ENCODE peak calls at places on chromosome 11, in ten cellular contexts. V, Z, X, Y, P, T, C, W, K and D are unnamed samples.

GRCh38 chr11:84333196-84333595 is 1047.0 kb upstream of the CCDC90B start:
- DNase-seq in T (no peak), K (no peak), X (no peak), W (no peak), V (no peak), Y (no peak), P (no peak), Z (no peak), C (no peak), D (no peak)

GRCh38 chr11:26333906-26334305 is 2.0 kb downstream of the ANO3 start:
- DNase-seq in C (no peak), Z (no peak), X (no peak), W (peak; percentile 67), K (no peak), V (no peak), Y (no peak), T (no peak), P (no peak), D (no peak)

GRCh38 chr11:67247946-67248550 is 18.2 kb upstream of the GRK2 start:
- DNase-seq in X (no peak), W (no peak), V (no peak), Y (no peak), K (no peak), C (no peak), T (no peak), Z (no peak), P (no peak), D (no peak)

GRCh38 chr11:78740175-78741161 is 165.8 kb upstream of the NARS2 start:
- DNase-seq in C (no peak), P (no peak), V (no peak), T (no peak), Y (no peak), W (no peak), X (no peak), K (no peak), Z (no peak), D (no peak)

GRCh38 chr11:73875840-73876239 is 806 bp downstream of the COA4 start:
- DNase-seq in Z (no peak), C (no peak), K (no peak), T (no peak), P (no peak), W (no peak), Y (peak; percentile 61), X (no peak), V (no peak), D (no peak)

GRCh38 chr11:118789501-118790356 is 1.2 kb downstream of the DDX6 start:
- DNase-seq in Z (no peak), V (no peak), K (no peak), C (peak; percentile 25), X (no peak), T (no peak), Y (peak; percentile 82), P (no peak), W (peak; percentile 54), D (no peak)

GRCh38 chr11:68008381-68009337 is 1.5 kb upstream of the ALDH3B1 start:
- DNase-seq in X (peak; percentile 74), C (no peak), Y (no peak), W (no peak), T (no peak), Z (no peak), K (peak; percentile 79), V (no peak), P (no peak), D (no peak)

GRCh38 chr11:776459-777287 is 614 bp downstream of the GATD1 start:
- DNase-seq in V (no peak), K (no peak), C (no peak), T (no peak), Y (peak; percentile 91), W (no peak), P (no peak), Z (peak; percentile 46), X (peak; percentile 56), D (no peak)

GRCh38 chr11:40328890-40329617 is 1130.4 kb downstream of the LRRC4C start:
- DNase-seq in V (no peak), C (peak; percentile 100), X (peak; percentile 48), T (peak; percentile 100), P (peak; percentile 100), Z (no peak), K (no peak), W (peak; percentile 100), Y (no peak), D (peak; percentile 100)

GRCh38 chr11:32436751-32437405 is 1.5 kb upstream of the WT1 start:
- DNase-seq in Z (peak; percentile 42), W (no peak), K (no peak), P (no peak), C (no peak), Y (peak; percentile 75), X (no peak), V (no peak), T (no peak), D (no peak)

GRCh38 chr11:32438883-32439487 is 3.6 kb upstream of the WT1 start:
- DNase-seq in V (no peak), T (no peak), Z (no peak), K (no peak), X (no peak), C (no peak), W (no peak), P (no peak), Y (peak; percentile 75), D (no peak)

GRCh38 chr11:32439488-32440210 is 4.3 kb upstream of the WT1 start:
- DNase-seq in Z (peak; percentile 41), P (no peak), V (no peak), C (no peak), K (no peak), T (no peak), X (no peak), W (no peak), Y (peak; percentile 55), D (no peak)

GRCh38 chr11:32437406-32438345 is 2.3 kb upstream of the WT1 start:
- DNase-seq in W (no peak), C (no peak), K (no peak), V (no peak), T (no peak), X (no peak), Y (peak; percentile 84), P (no peak), Z (no peak), D (no peak)

DNA sequence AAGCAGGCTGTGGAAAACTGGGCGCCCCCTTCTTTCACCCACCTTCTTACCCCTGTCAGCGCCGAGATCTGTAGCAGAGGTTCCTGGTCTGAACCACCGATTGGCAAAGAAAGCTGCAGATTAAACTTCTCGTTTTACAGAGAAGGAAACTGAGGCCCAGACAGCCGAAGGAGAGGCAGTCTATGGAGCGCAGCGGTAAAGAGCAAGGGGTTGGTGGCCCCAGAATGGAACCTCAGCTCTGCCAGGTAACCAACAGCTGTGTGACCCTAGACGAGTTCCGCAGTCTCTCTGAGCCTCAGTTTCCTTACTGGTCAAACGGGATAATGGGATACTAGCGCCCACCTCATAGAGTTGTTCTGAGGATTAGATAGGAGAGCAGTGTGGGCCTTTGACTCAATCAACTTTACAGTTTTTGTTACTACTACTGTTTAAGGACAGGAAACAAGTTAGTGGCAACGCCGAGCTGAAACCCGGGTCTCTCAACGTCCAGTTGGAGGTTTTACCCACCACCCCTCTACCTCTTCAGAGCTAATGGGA is 3.1 kb upstream of the WT1 start:
- DNase-seq in Z (no peak), V (no peak), C (no peak), X (no peak), W (no peak), Y (peak; percentile 52), P (no peak), K (no peak), T (no peak), D (no peak)
- H3K4me3 ChIP-seq in Z (peak overlapping the region; percentile 75), V (no peak overlapping the region), C (no peak overlapping the region), X (no peak overlapping the region), W (no peak overlapping the region), Y (peak overlapping the region; percentile 68), P (no peak overlapping the region), K (no peak overlapping the region), T (no peak overlapping the region), D (no peak overlapping the region)

GRCh38 chr11:134270250-134270714 is 5.9 kb upstream of the GLB1L3 start:
- DNase-seq in P (no peak), Y (peak; percentile 55), C (no peak), W (no peak), K (no peak), V (no peak), X (no peak), T (no peak), Z (no peak), D (no peak)
- TF ChIP-seq CTCF in P (no peak), Y (peak; percentile 74), C (no peak), W (no peak), K (no peak), V (no peak), X (no peak), T (peak; percentile 30), Z (no peak), D (peak; percentile 33)

GRCh38 chr11:128587415-128587814 is at the start of gene ETS1:
- DNase-seq in C (no peak), V (no peak), Y (peak; percentile 77), P (no peak), X (no peak), Z (no peak), W (peak; percentile 43), K (no peak), T (no peak), D (no peak)
- H3K4me3 ChIP-seq in C (no peak within 1 kb of the TSS), V (peak within 1 kb of the TSS; percentile 10), Y (peak within 1 kb of the TSS; percentile 67), P (no peak within 1 kb of the TSS), X (peak within 1 kb of the TSS; percentile 32), Z (no peak within 1 kb of the TSS), W (peak within 1 kb of the TSS; percentile 13), K (no peak within 1 kb of the TSS), T (peak within 1 kb of the TSS; percentile 19), D (peak within 1 kb of the TSS; percentile 37)

DNA sequence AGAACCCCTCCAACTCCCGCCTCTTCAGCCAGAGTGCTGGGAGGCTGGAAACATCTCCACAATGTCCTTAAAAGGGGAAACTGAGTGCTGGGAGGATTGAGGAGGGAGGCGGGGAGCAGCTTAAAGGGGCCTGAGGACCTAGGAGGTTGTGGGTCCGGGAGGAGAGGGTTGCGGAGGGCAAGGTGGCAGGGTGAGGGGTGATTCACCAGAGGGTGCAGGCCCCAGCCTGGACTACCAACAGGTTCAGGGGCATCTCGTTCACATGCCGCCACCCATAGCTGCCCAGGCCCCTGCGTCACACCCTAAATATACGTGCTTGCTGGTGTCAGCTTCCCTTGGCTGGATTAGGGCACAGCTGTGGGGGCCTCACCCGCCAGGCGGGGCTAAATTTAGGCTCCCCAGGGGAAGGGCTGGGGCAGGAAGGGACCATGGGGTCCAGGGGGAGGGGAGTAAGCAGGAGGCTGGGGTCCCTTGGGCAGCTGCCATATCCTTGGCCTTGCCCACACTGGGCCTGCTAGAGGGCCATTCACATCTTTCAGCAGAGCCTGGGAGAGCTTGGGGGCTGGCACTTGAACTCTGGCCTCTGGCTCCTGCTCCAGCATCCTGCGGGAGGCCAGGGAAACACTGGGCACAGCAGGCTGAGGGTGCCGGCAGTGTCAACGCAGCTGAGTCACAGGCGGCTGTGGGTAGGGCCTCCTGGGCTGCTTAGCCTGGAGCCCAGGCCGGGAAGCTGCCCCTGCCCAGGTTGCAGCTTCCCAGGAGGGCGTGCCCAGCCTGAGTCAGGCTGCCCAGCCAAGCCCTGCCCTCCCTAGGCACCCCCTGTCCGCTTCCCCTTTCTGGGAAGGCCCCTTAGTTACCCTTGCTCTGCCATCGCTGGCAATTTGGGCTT is 1.3 kb downstream of the EHBP1L1 start:
- DNase-seq in C (peak; percentile 69), Z (no peak), K (peak; percentile 87), Y (no peak), V (peak; percentile 93), W (peak; percentile 84), P (peak; percentile 43), X (peak; percentile 85), T (no peak), D (no peak)
- TF ChIP-seq CTCF in C (no peak), Z (no peak), K (no peak), Y (no peak), V (no peak), W (no peak), P (no peak), X (no peak), T (no peak), D (no peak)